ENCODE peak calls at places on chromosomes 16 and 17, in ten cellular contexts. R, M, H, T, B, Q, W, E, U and L are unnamed samples.

GRCh38 chr17:59859444-59860025 is 33.2 kb downstream of the TUBD1 start:
- DNase-seq in R (peak), M (peak), H (peak), T (peak), B (peak), Q (peak), W (no peak), E (no peak), U (no peak), L (peak)

GRCh38 chr17:70190959-70191805 is 21.9 kb downstream of the KCNJ2 start:
- DNase-seq in R (no peak), M (no peak), H (no peak), T (no peak), B (no peak), Q (no peak), W (no peak), E (no peak), U (no peak), L (no peak)

GRCh38 chr16:35642322-35642835 is 2183.0 kb downstream of the TP53TG3F start:
- DNase-seq in R (no peak), M (no peak), H (no peak), T (no peak), B (no peak), Q (no peak), W (no peak), E (no peak), U (no peak), L (no peak)

GRCh38 chr17:82050761-82051641 is 610 bp downstream of the RFNG start:
- DNase-seq in R (peak), M (no peak), H (no peak), T (no peak), B (no peak), Q (peak), W (no peak), E (no peak), U (no peak), L (no peak)

GRCh38 chr17:39845052-39845976 is 18.8 kb downstream of the IKZF3 start:
- DNase-seq in R (no peak), M (no peak), H (no peak), T (peak), B (peak), Q (no peak), W (no peak), E (no peak), U (no peak), L (no peak)

GRCh38 chr16:78324649-78325274 is 225.3 kb downstream of the WWOX start:
- DNase-seq in R (peak), M (no peak), H (no peak), T (no peak), B (peak), Q (no peak), W (no peak), E (no peak), U (no peak), L (no peak)

GRCh38 chr17:64081802-64082799 is 47.8 kb downstream of the ERN1 start:
- DNase-seq in R (peak), M (no peak), H (peak), T (peak), B (peak), Q (peak), W (no peak), E (no peak), U (no peak), L (peak)

GRCh38 chr17:19461681-19462080 is 50.6 kb downstream of the RNF112 start:
- DNase-seq in R (no peak), M (no peak), H (no peak), T (no peak), B (no peak), Q (no peak), W (no peak), E (no peak), U (no peak), L (no peak)

GRCh38 chr16:10333321-10334032 is 52.4 kb upstream of the ATF7IP2 start:
- DNase-seq in R (no peak), M (no peak), H (no peak), T (no peak), B (no peak), Q (no peak), W (no peak), E (no peak), U (no peak), L (no peak)

GRCh38 chr17:17711708-17712141 is 30.5 kb downstream of the RAI1 start:
- DNase-seq in R (no peak), M (no peak), H (no peak), T (no peak), B (no peak), Q (no peak), W (no peak), E (no peak), U (no peak), L (peak)

GRCh38 chr16:56606071-56606687 is 2.2 kb upstream of the MT2A start:
- DNase-seq in R (peak), M (no peak), H (peak), T (peak), B (peak), Q (peak), W (no peak), E (no peak), U (no peak), L (no peak)

GRCh38 chr16:89031715-89032659 is 55.0 kb upstream of the CBFA2T3 start:
- DNase-seq in R (no peak), M (no peak), H (no peak), T (no peak), B (no peak), Q (no peak), W (no peak), E (peak), U (no peak), L (peak)

GRCh38 chr16:88062341-88062861 is 111.2 kb downstream of the BANP start:
- DNase-seq in R (peak), M (peak), H (no peak), T (peak), B (peak), Q (no peak), W (no peak), E (no peak), U (no peak), L (no peak)

GRCh38 chr17:11554542-11554941 is 43.7 kb upstream of the DNAH9 start:
- DNase-seq in R (no peak), M (no peak), H (no peak), T (no peak), B (no peak), Q (no peak), W (no peak), E (no peak), U (no peak), L (no peak)

GRCh38 chr17:16447676-16448075 is 32.3 kb downstream of the TRPV2 start:
- DNase-seq in R (no peak), M (no peak), H (no peak), T (no peak), B (no peak), Q (no peak), W (no peak), E (no peak), U (no peak), L (no peak)

GRCh38 chr16:3095869-3096268 is 3.2 kb downstream of the ZSCAN10 start:
- DNase-seq in R (peak), M (no peak), H (peak), T (peak), B (no peak), Q (no peak), W (no peak), E (peak), U (peak), L (no peak)

GRCh38 chr16:29784157-29784556 is 6.1 kb downstream of the ZG16 start:
- DNase-seq in R (no peak), M (no peak), H (no peak), T (no peak), B (no peak), Q (no peak), W (no peak), E (no peak), U (no peak), L (no peak)

GRCh38 chr16:66389256-66390175 is 23.0 kb downstream of the CDH5 start:
- DNase-seq in R (no peak), M (no peak), H (no peak), T (no peak), B (no peak), Q (no peak), W (no peak), E (peak), U (no peak), L (no peak)

GRCh38 chr17:81222620-81222905 is 202 bp downstream of the CEP131 start:
- DNase-seq in R (no peak), M (no peak), H (no peak), T (no peak), B (no peak), Q (no peak), W (no peak), E (no peak), U (no peak), L (no peak)

GRCh38 chr17:8031261-8031661 is 7.6 kb upstream of the ALOX15B start:
- DNase-seq in R (no peak), M (no peak), H (no peak), T (no peak), B (no peak), Q (no peak), W (no peak), E (no peak), U (no peak), L (no peak)

GRCh38 chr17:9817086-9817485 is 4.8 kb downstream of the GSG1L2 start:
- DNase-seq in R (peak), M (no peak), H (peak), T (no peak), B (peak), Q (peak), W (peak), E (no peak), U (no peak), L (peak)

GRCh38 chr17:68763551-68763950 is 162.4 kb upstream of the FAM20A start:
- DNase-seq in R (no peak), M (no peak), H (no peak), T (peak), B (peak), Q (no peak), W (no peak), E (no peak), U (no peak), L (no peak)

GRCh38 chr17:68013385-68013784 is 17.1 kb upstream of the C17orf58 start:
- DNase-seq in R (no peak), M (no peak), H (no peak), T (no peak), B (no peak), Q (no peak), W (no peak), E (no peak), U (no peak), L (no peak)

GRCh38 chr17:1726626-1727257 is 2.2 kb downstream of the WDR81 start:
- DNase-seq in R (no peak), M (no peak), H (no peak), T (no peak), B (no peak), Q (no peak), W (no peak), E (no peak), U (no peak), L (no peak)

GRCh38 chr17:57622886-57623433 is 122.1 kb downstream of the CCDC182 start:
- DNase-seq in R (peak), M (peak), H (peak), T (peak), B (peak), Q (peak), W (no peak), E (no peak), U (no peak), L (no peak)

GRCh38 chr16:4262303-4262835 is 10.5 kb downstream of the TFAP4 start:
- DNase-seq in R (no peak), M (no peak), H (no peak), T (no peak), B (no peak), Q (no peak), W (no peak), E (no peak), U (no peak), L (no peak)